ENCODE peak calls at places on chromosomes 11 and 22, in five cellular contexts. C, E, K, B and Z are unnamed samples.
A peak's percentile ranks its signal among the peaks of the same experiment; 100 is the strongest.

GRCh38 chr22:44615602-44616180 is 86.3 kb upstream of the PRR5 start:
- DNase-seq in C (no peak), E (no peak), K (no peak), B (no peak), Z (no peak)

GRCh38 chr22:47567741-47568140 is 805.3 kb downstream of the TBC1D22A start:
- DNase-seq in C (no peak), E (no peak), K (peak; percentile 76), B (no peak), Z (no peak)

GRCh38 chr11:26841818-26842457 is 120.1 kb upstream of the SLC5A12 start:
- DNase-seq in C (no peak), E (no peak), K (no peak), B (no peak), Z (no peak)

GRCh38 chr11:12598330-12599256 is 75.6 kb upstream of the TEAD1 start:
- DNase-seq in C (no peak), E (no peak), K (no peak), B (no peak), Z (no peak)

GRCh38 chr11:22479133-22479690 is 141.0 kb downstream of the SLC17A6 start:
- DNase-seq in C (no peak), E (no peak), K (no peak), B (no peak), Z (no peak)

GRCh38 chr11:131712897-131713296 is 342.5 kb downstream of the NTM start:
- DNase-seq in C (no peak), E (no peak), K (no peak), B (no peak), Z (no peak)

GRCh38 chr11:1229471-1230120 is 6.7 kb downstream of the MUC5B start:
- DNase-seq in C (no peak), E (peak; percentile 3), K (peak; percentile 81), B (no peak), Z (no peak)

GRCh38 chr22:39947488-39948216 is 12.5 kb upstream of the TMA7B start:
- DNase-seq in C (no peak), E (no peak), K (no peak), B (no peak), Z (no peak)

GRCh38 chr11:126411971-126412381 is 56.5 kb downstream of the ST3GAL4 start:
- DNase-seq in C (peak; percentile 86), E (no peak), K (no peak), B (peak; percentile 73), Z (no peak)

GRCh38 chr11:128734439-128735224 is 40.8 kb downstream of the FLI1 start:
- DNase-seq in C (peak; percentile 67), E (no peak), K (peak; percentile 29), B (no peak), Z (no peak)

GRCh38 chr11:118438314-118438931 is 2.1 kb downstream of the KMT2A start:
- DNase-seq in C (no peak), E (peak; percentile 44), K (peak; percentile 87), B (peak; percentile 77), Z (peak; percentile 33)

GRCh38 chr11:85379066-85379465 is 248.1 kb downstream of the DLG2 start:
- DNase-seq in C (no peak), E (no peak), K (no peak), B (no peak), Z (no peak)

GRCh38 chr22:20571531-20572007 is 64.2 kb downstream of the MED15 start:
- DNase-seq in C (no peak), E (peak; percentile 64), K (no peak), B (no peak), Z (peak; percentile 59)

GRCh38 chr11:30196400-30197206 is 34.2 kb upstream of the FSHB start:
- DNase-seq in C (peak; percentile 73), E (peak; percentile 82), K (no peak), B (no peak), Z (peak; percentile 73)
- TF ChIP-seq CTCF in C (peak; percentile 82), E (peak; percentile 85), K (no peak), B (peak; percentile 56), Z (peak; percentile 84)

GRCh38 chr11:68026391-68027105 is 3.9 kb upstream of the NDUFS8 start:
- DNase-seq in C (no peak), E (no peak), K (no peak), B (no peak), Z (no peak)

GRCh38 chr11:68027667-68028066 is 2.8 kb upstream of the NDUFS8 start:
- DNase-seq in C (no peak), E (no peak), K (no peak), B (no peak), Z (no peak)

GRCh38 chr11:68022531-68022930 is 8.0 kb upstream of the NDUFS8 start:
- DNase-seq in C (no peak), E (no peak), K (no peak), B (no peak), Z (no peak)

GRCh38 chr11:68024508-68024907 is 6.0 kb upstream of the NDUFS8 start:
- DNase-seq in C (no peak), E (no peak), K (no peak), B (no peak), Z (no peak)

GRCh38 chr11:68025047-68025446 is 5.4 kb upstream of the NDUFS8 start:
- DNase-seq in C (no peak), E (no peak), K (no peak), B (no peak), Z (no peak)
- TF ChIP-seq CTCF in C (no peak), E (no peak), K (no peak), B (no peak), Z (no peak)

DNA sequence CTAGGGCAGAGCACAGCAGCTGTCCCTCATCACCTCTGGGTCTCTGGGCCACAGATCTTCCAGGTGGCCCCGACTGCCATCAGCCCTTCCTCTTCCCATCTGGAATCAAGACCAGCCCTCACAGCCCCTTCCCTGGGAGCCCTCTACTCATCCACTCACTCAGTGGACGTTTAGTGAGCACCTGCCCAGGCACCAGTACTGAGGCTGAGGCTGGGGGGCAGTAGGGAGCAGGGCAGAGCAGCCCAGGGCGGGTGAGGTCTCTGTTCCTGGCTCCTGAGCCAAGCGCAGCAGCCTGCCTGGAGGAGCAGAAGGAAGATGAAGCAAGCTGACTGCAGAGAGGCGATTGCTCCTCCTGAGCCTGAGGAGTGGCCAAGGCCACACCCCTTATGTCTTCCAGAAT is 5.5 kb downstream of the MAPK8IP2 start:
- DNase-seq in C (no peak), E (no peak), K (no peak), B (no peak), Z (no peak)
- TF ChIP-seq CTCF in C (no peak), E (no peak), K (no peak), B (no peak), Z (no peak)

DNA sequence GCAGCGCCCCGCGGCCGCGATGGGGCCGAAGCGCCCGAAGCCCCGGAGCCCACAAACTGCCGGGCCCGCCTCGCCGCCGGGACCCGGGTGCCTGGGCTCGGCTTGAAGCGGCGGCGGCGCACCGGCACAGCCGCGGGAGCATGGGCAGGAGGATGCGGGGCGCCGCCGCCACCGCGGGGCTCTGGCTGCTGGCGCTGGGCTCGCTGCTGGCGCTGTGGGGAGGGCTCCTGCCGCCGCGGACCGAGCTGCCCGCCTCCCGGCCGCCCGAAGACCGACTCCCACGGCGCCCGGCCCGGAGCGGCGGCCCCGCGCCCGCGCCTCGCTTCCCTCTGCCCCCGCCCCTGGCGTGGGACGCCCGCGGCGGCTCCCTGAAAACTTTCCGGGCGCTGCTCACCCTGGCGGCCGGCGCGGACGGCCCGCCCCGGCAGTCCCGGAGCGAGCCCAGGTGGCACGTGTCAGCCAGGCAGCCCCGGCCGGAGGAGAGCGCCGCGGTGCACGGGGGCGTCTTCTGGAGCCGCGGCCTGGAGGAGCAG is 303 bp downstream of the FJX1 start:
- DNase-seq in C (no peak), E (no peak), K (no peak), B (no peak), Z (no peak)
- TF ChIP-seq CTCF in C (no peak), E (no peak), K (no peak), B (no peak), Z (no peak)

GRCh38 chr11:124937336-124937935 is 1.6 kb upstream of the HEPACAM start:
- DNase-seq in C (no peak), E (no peak), K (no peak), B (no peak), Z (no peak)

GRCh38 chr11:124938206-124938765 is 2.4 kb upstream of the HEPACAM start:
- DNase-seq in C (no peak), E (no peak), K (no peak), B (no peak), Z (no peak)

GRCh38 chr11:124935548-124936514 is at the start of gene HEPACAM:
- DNase-seq in C (no peak), E (no peak), K (no peak), B (no peak), Z (no peak)

GRCh38 chr11:124938970-124939369 is 3.1 kb upstream of the HEPACAM start:
- DNase-seq in C (no peak), E (no peak), K (no peak), B (no peak), Z (no peak)

DNA sequence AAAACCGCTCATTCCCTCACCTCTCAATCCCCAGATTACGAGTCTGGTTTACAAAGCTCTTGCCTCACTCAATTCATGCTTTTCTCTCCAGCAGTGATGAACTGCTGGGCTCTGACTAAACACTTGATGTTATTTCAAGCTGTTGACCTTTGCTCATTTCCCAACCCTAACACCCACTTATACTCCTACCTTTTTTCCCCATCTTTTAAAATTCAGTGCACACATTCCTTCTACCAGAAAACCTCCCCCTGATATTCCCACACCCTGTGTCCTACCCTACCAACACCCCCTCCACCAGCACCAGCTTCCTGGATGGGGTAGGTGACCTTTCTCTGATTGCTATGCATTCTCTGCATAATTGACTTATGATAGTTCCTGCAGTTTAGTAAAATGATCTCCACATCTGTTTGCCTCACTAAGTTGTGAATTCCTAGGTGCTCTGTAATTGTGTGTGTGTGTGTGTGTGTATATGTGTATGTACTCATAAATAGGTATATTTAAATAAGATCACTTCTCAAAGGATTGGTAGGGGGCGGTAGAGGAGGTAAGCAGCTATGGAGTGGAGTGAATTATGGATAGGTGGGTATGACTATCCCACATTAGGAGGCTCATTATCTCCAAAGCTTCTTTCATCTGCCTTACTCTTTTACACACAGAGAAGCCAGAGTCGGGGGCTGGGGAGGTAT is 842 bp downstream of the HEPACAM start:
- DNase-seq in C (no peak), E (no peak), K (no peak), B (no peak), Z (no peak)
- TF ChIP-seq CTCF in C (no peak), E (no peak), K (no peak), B (no peak), Z (no peak)

GRCh38 chr11:68610452-68611116 is 73.8 kb upstream of the GAL start:
- DNase-seq in C (no peak), E (no peak), K (no peak), B (no peak), Z (no peak)
- TF ChIP-seq CTCF in C (peak; percentile 28), E (no peak), K (no peak), B (no peak), Z (peak; percentile 49)

DNA sequence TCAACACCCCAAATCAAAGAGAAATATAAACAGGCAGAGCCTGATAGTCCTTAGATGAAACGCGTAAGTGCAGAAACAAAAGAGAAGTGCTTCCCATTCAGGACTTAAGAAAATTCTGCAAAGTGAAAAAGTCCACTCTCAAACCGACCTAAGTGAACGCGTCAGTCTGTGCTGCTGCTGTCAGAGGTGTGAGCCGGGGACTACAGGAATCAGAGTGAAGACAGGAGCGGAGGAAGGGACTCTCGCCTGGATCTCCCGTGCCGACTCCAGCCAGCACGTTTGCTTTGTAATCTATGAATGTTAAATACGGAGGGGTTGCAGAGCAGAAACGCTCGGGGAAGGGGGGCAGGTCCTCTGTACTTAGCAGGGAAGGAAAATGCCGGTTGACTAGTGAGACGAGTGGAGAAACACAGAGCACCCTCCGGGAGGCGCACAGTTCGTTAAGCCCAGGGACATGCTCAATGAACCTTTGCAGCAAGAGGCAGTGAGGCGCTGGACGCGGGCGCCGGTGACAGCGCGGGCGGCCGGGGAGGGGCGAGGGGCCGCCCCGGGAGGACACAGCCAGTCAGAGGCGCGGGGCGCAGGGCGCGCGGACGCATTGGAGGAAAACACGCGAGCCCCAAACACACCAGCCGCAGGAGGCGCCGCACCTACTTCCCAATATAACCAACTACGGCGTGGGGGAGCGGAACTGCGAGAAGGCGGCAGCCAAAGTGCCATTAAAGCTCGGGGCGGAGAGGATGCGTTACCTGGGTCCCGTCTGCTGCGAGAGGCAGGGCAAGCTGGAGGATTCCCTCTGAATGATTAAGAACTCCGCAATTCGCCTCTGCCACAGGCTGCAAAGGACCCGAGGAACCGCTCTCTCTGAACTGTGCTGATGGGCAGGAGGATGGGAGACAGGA is at the start of gene CNTN5:
- DNase-seq in C (peak; percentile 59), E (peak; percentile 85), K (peak; percentile 84), B (peak; percentile 73), Z (peak; percentile 52)
- TF ChIP-seq CTCF in C (peak; percentile 26), E (no peak), K (no peak), B (no peak), Z (peak; percentile 36)